ENCODE peak calls at places on chromosomes 16 and 17, in seven cellular contexts. One of them, this sample, is unnamed.

GRCh38 chr17:38943607-38944006 is 18.2 kb downstream of the LASP1NB start:
- DNase-seq in transverse colon: no peak
- DNase-seq in H1: no peak
- DNase-seq in sigmoid colon: no peak
- DNase-seq in esophagus muscularis mucosa: no peak
- DNase-seq in GM12878: no peak
- DNase-seq in HepG2: no peak
- DNase-seq in this sample: no peak

GRCh38 chr17:79048826-79049755 is 25.1 kb downstream of the C1QTNF1 start:
- DNase-seq in transverse colon: no peak
- DNase-seq in H1: no peak
- DNase-seq in sigmoid colon: peak; percentile 55
- DNase-seq in esophagus muscularis mucosa: no peak
- DNase-seq in GM12878: no peak
- DNase-seq in HepG2: no peak
- DNase-seq in this sample: no peak

GRCh38 chr17:43645765-43646481 is 15.8 kb downstream of the MEOX1 start:
- DNase-seq in transverse colon: peak; percentile 37
- DNase-seq in H1: peak; percentile 78
- DNase-seq in sigmoid colon: peak; percentile 88
- DNase-seq in esophagus muscularis mucosa: no peak
- DNase-seq in GM12878: no peak
- DNase-seq in HepG2: no peak
- DNase-seq in this sample: peak; percentile 45

GRCh38 chr17:76034433-76035185 is 7.5 kb upstream of the EVPL start:
- DNase-seq in transverse colon: no peak
- DNase-seq in H1: no peak
- DNase-seq in sigmoid colon: no peak
- DNase-seq in esophagus muscularis mucosa: no peak
- DNase-seq in GM12878: no peak
- DNase-seq in HepG2: no peak
- DNase-seq in this sample: no peak

GRCh38 chr17:7561589-7562207 is at the start of gene SENP3:
- DNase-seq in transverse colon: peak; percentile 93
- DNase-seq in H1: peak; percentile 95
- DNase-seq in sigmoid colon: peak; percentile 96
- DNase-seq in esophagus muscularis mucosa: peak; percentile 95
- DNase-seq in GM12878: no peak
- DNase-seq in HepG2: peak; percentile 77
- DNase-seq in this sample: peak; percentile 92

GRCh38 chr17:2906907-2907306 is 110.7 kb downstream of the RAP1GAP2 start:
- DNase-seq in transverse colon: no peak
- DNase-seq in H1: no peak
- DNase-seq in sigmoid colon: no peak
- DNase-seq in esophagus muscularis mucosa: no peak
- DNase-seq in GM12878: no peak
- DNase-seq in HepG2: no peak
- DNase-seq in this sample: no peak

GRCh38 chr17:59001158-59001814 is 105.4 kb downstream of the TRIM37 start:
- DNase-seq in transverse colon: peak; percentile 31
- DNase-seq in H1: no peak
- DNase-seq in sigmoid colon: no peak
- DNase-seq in esophagus muscularis mucosa: no peak
- DNase-seq in GM12878: peak; percentile 88
- DNase-seq in HepG2: no peak
- DNase-seq in this sample: peak; percentile 34

GRCh38 chr16:48350716-48351115 is 34.5 kb downstream of the SIAH1 start:
- DNase-seq in transverse colon: no peak
- DNase-seq in H1: no peak
- DNase-seq in sigmoid colon: no peak
- DNase-seq in esophagus muscularis mucosa: no peak
- DNase-seq in GM12878: no peak
- DNase-seq in HepG2: no peak
- DNase-seq in this sample: no peak

GRCh38 chr16:55418586-55418985 is 60.4 kb upstream of the MMP2 start:
- DNase-seq in transverse colon: no peak
- DNase-seq in H1: no peak
- DNase-seq in sigmoid colon: no peak
- DNase-seq in esophagus muscularis mucosa: no peak
- DNase-seq in GM12878: no peak
- DNase-seq in HepG2: no peak
- DNase-seq in this sample: no peak

GRCh38 chr16:54140057-54140787 is 146.4 kb downstream of the IRX3 start:
- DNase-seq in transverse colon: no peak
- DNase-seq in H1: no peak
- DNase-seq in sigmoid colon: no peak
- DNase-seq in esophagus muscularis mucosa: no peak
- DNase-seq in GM12878: no peak
- DNase-seq in HepG2: peak; percentile 53
- DNase-seq in this sample: no peak

GRCh38 chr16:50489187-50489586 is 59.0 kb upstream of the NKD1 start:
- DNase-seq in transverse colon: no peak
- DNase-seq in H1: no peak
- DNase-seq in sigmoid colon: no peak
- DNase-seq in esophagus muscularis mucosa: no peak
- DNase-seq in GM12878: no peak
- DNase-seq in HepG2: no peak
- DNase-seq in this sample: no peak

GRCh38 chr17:35447494-35447893 is 1.1 kb downstream of the SLFN13 start:
- DNase-seq in transverse colon: no peak
- DNase-seq in H1: no peak
- DNase-seq in sigmoid colon: no peak
- DNase-seq in esophagus muscularis mucosa: no peak
- DNase-seq in GM12878: no peak
- DNase-seq in HepG2: no peak
- DNase-seq in this sample: no peak

GRCh38 chr17:42559076-42559475 is 2.9 kb upstream of the COASY start:
- DNase-seq in transverse colon: peak; percentile 54
- DNase-seq in H1: no peak
- DNase-seq in sigmoid colon: no peak
- DNase-seq in esophagus muscularis mucosa: no peak
- DNase-seq in GM12878: no peak
- DNase-seq in HepG2: no peak
- DNase-seq in this sample: no peak

GRCh38 chr17:5813357-5813756 is 229.0 kb upstream of the NLRP1 start:
- DNase-seq in transverse colon: no peak
- DNase-seq in H1: no peak
- DNase-seq in sigmoid colon: no peak
- DNase-seq in esophagus muscularis mucosa: no peak
- DNase-seq in GM12878: no peak
- DNase-seq in HepG2: no peak
- DNase-seq in this sample: no peak

GRCh38 chr17:45052052-45052772 is 780 bp upstream of the DCAKD start:
- DNase-seq in transverse colon: peak; percentile 68
- DNase-seq in H1: peak; percentile 73
- DNase-seq in sigmoid colon: peak; percentile 80
- DNase-seq in esophagus muscularis mucosa: no peak
- DNase-seq in GM12878: no peak
- DNase-seq in HepG2: peak; percentile 18
- DNase-seq in this sample: peak; percentile 53

GRCh38 chr17:66526827-66527226 is 224.4 kb downstream of the PRKCA start:
- DNase-seq in transverse colon: no peak
- DNase-seq in H1: no peak
- DNase-seq in sigmoid colon: no peak
- DNase-seq in esophagus muscularis mucosa: no peak
- DNase-seq in GM12878: no peak
- DNase-seq in HepG2: no peak
- DNase-seq in this sample: no peak

GRCh38 chr16:30914849-30915248 is 8.5 kb upstream of the FBXL19 start:
- DNase-seq in transverse colon: no peak
- DNase-seq in H1: no peak
- DNase-seq in sigmoid colon: no peak
- DNase-seq in esophagus muscularis mucosa: no peak
- DNase-seq in GM12878: no peak
- DNase-seq in HepG2: no peak
- DNase-seq in this sample: no peak

GRCh38 chr16:56108724-56109123 is 82.6 kb upstream of the GNAO1 start:
- DNase-seq in transverse colon: no peak
- DNase-seq in H1: no peak
- DNase-seq in sigmoid colon: no peak
- DNase-seq in esophagus muscularis mucosa: no peak
- DNase-seq in GM12878: no peak
- DNase-seq in HepG2: no peak
- DNase-seq in this sample: no peak

GRCh38 chr17:40283662-40284061 is 4.0 kb upstream of the CDC6 start:
- DNase-seq in transverse colon: no peak
- DNase-seq in H1: no peak
- DNase-seq in sigmoid colon: no peak
- DNase-seq in esophagus muscularis mucosa: no peak
- DNase-seq in GM12878: no peak
- DNase-seq in HepG2: no peak
- DNase-seq in this sample: no peak

GRCh38 chr17:19641687-19642372 is 6.7 kb upstream of the ALDH3A2 start:
- DNase-seq in transverse colon: no peak
- DNase-seq in H1: no peak
- DNase-seq in sigmoid colon: no peak
- DNase-seq in esophagus muscularis mucosa: no peak
- DNase-seq in GM12878: no peak
- DNase-seq in HepG2: no peak
- DNase-seq in this sample: no peak

GRCh38 chr17:79231766-79232287 is 157.2 kb downstream of the ENGASE start:
- DNase-seq in transverse colon: no peak
- DNase-seq in H1: no peak
- DNase-seq in sigmoid colon: no peak
- DNase-seq in esophagus muscularis mucosa: no peak
- DNase-seq in GM12878: no peak
- DNase-seq in HepG2: no peak
- DNase-seq in this sample: no peak

GRCh38 chr16:20401475-20402016 is 3.0 kb downstream of the PDILT start:
- DNase-seq in transverse colon: no peak
- DNase-seq in H1: no peak
- DNase-seq in sigmoid colon: no peak
- DNase-seq in esophagus muscularis mucosa: no peak
- DNase-seq in GM12878: no peak
- DNase-seq in HepG2: no peak
- DNase-seq in this sample: peak; percentile 79

GRCh38 chr16:30837904-30838303 is 50.9 kb upstream of the ZNF629 start:
- DNase-seq in transverse colon: no peak
- DNase-seq in H1: no peak
- DNase-seq in sigmoid colon: no peak
- DNase-seq in esophagus muscularis mucosa: no peak
- DNase-seq in GM12878: no peak
- DNase-seq in HepG2: no peak
- DNase-seq in this sample: no peak

GRCh38 chr16:71923941-71924690 is 28.8 kb downstream of the IST1 start:
- DNase-seq in transverse colon: no peak
- DNase-seq in H1: no peak
- DNase-seq in sigmoid colon: no peak
- DNase-seq in esophagus muscularis mucosa: no peak
- DNase-seq in GM12878: no peak
- DNase-seq in HepG2: no peak
- DNase-seq in this sample: no peak

GRCh38 chr16:88476203-88476602 is 23.1 kb downstream of the ZFPM1 start:
- DNase-seq in transverse colon: no peak
- DNase-seq in H1: no peak
- DNase-seq in sigmoid colon: no peak
- DNase-seq in esophagus muscularis mucosa: no peak
- DNase-seq in GM12878: no peak
- DNase-seq in HepG2: no peak
- DNase-seq in this sample: no peak

GRCh38 chr16:88477631-88478030 is 24.6 kb downstream of the ZFPM1 start:
- DNase-seq in transverse colon: no peak
- DNase-seq in H1: no peak
- DNase-seq in sigmoid colon: no peak
- DNase-seq in esophagus muscularis mucosa: no peak
- DNase-seq in GM12878: no peak
- DNase-seq in HepG2: no peak
- DNase-seq in this sample: no peak

GRCh38 chr16:88476817-88477397 is 23.8 kb downstream of the ZFPM1 start:
- DNase-seq in transverse colon: no peak
- DNase-seq in H1: no peak
- DNase-seq in sigmoid colon: no peak
- DNase-seq in esophagus muscularis mucosa: no peak
- DNase-seq in GM12878: no peak
- DNase-seq in HepG2: no peak
- DNase-seq in this sample: no peak

GRCh38 chr16:88478889-88479794 is 26.1 kb downstream of the ZFPM1 start:
- DNase-seq in transverse colon: peak; percentile 29
- DNase-seq in H1: no peak
- DNase-seq in sigmoid colon: no peak
- DNase-seq in esophagus muscularis mucosa: no peak
- DNase-seq in GM12878: no peak
- DNase-seq in HepG2: no peak
- DNase-seq in this sample: peak; percentile 67

GRCh38 chr16:88478115-88478514 is 25.0 kb downstream of the ZFPM1 start:
- DNase-seq in transverse colon: no peak
- DNase-seq in H1: no peak
- DNase-seq in sigmoid colon: no peak
- DNase-seq in esophagus muscularis mucosa: no peak
- DNase-seq in GM12878: no peak
- DNase-seq in HepG2: no peak
- DNase-seq in this sample: no peak
- TF ChIP-seq EP300 in transverse colon: no peak
- TF ChIP-seq EP300 in H1: no peak
- TF ChIP-seq EP300 in sigmoid colon: no peak
- TF ChIP-seq EP300 in esophagus muscularis mucosa: no peak
- TF ChIP-seq EP300 in GM12878: no peak
- TF ChIP-seq EP300 in HepG2: no peak
- TF ChIP-seq EP300 in this sample: no peak

GRCh38 chr16:29819506-29819905 is 756 bp upstream of the MVP start:
- DNase-seq in transverse colon: peak; percentile 61
- DNase-seq in H1: no peak
- DNase-seq in sigmoid colon: no peak
- DNase-seq in esophagus muscularis mucosa: no peak
- DNase-seq in GM12878: no peak
- DNase-seq in HepG2: no peak
- DNase-seq in this sample: no peak
- TF ChIP-seq CTCF in transverse colon: no peak
- TF ChIP-seq CTCF in H1: peak; percentile 44
- TF ChIP-seq CTCF in sigmoid colon: no peak
- TF ChIP-seq CTCF in esophagus muscularis mucosa: no peak
- TF ChIP-seq CTCF in GM12878: no peak
- TF ChIP-seq CTCF in HepG2: peak; percentile 63
- TF ChIP-seq CTCF in this sample: peak; percentile 22

DNA sequence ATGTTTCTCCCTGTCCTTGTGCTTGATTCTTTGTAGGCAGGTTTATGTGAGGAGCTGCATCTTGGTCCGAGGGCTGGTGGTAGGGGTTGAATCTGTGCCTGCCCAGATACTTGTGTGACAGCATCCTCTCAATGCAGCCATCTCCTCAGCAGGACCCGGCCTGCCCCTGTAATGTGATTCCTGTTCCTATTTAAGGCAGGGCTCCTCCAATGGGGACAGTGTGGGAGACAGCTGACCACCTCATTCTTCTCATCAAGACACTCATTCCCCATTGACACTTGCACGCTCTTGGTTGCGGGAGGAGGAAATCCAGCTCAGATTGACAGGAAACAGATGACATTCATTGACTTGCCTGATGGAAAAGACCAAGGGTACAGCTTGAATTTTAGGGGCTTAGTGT is 384.5 kb downstream of the CPPED1 start:
- DNase-seq in transverse colon: no peak
- DNase-seq in H1: no peak
- DNase-seq in sigmoid colon: no peak
- DNase-seq in esophagus muscularis mucosa: no peak
- DNase-seq in GM12878: no peak
- DNase-seq in HepG2: no peak
- DNase-seq in this sample: no peak
- TF ChIP-seq POLR2AphosphoS5 in transverse colon: no peak
- TF ChIP-seq POLR2AphosphoS5 in H1: no peak
- TF ChIP-seq POLR2AphosphoS5 in sigmoid colon: no peak
- TF ChIP-seq POLR2AphosphoS5 in esophagus muscularis mucosa: no peak
- TF ChIP-seq POLR2AphosphoS5 in GM12878: no peak
- TF ChIP-seq POLR2AphosphoS5 in HepG2: no peak
- TF ChIP-seq POLR2AphosphoS5 in this sample: no peak

GRCh38 chr16:4593069-4593468 is 21.6 kb downstream of the UBALD1 start:
- DNase-seq in transverse colon: no peak
- DNase-seq in H1: peak; percentile 71
- DNase-seq in sigmoid colon: no peak
- DNase-seq in esophagus muscularis mucosa: no peak
- DNase-seq in GM12878: no peak
- DNase-seq in HepG2: no peak
- DNase-seq in this sample: no peak
- TF ChIP-seq EP300 in transverse colon: no peak
- TF ChIP-seq EP300 in H1: no peak
- TF ChIP-seq EP300 in sigmoid colon: no peak
- TF ChIP-seq EP300 in esophagus muscularis mucosa: no peak
- TF ChIP-seq EP300 in GM12878: no peak
- TF ChIP-seq EP300 in HepG2: no peak
- TF ChIP-seq EP300 in this sample: no peak